ENCODE peak calls at places on chromosomes 11 and 22, in eight cellular contexts. L, A, F, S, V, Y, B and G are unnamed samples.

GRCh38 chr11:113334183-113334582 is 19.8 kb downstream of the TTC12 start:
- DNase-seq in L (no peak), A (no peak), F (no peak), S (no peak), V (no peak), Y (no peak), B (peak; percentile 79), G (no peak)

GRCh38 chr11:78952866-78953265 is 378.2 kb upstream of the NARS2 start:
- DNase-seq in L (no peak), A (no peak), F (no peak), S (no peak), V (no peak), Y (no peak), B (no peak), G (no peak)

GRCh38 chr22:38432264-38432663 is 22.7 kb downstream of the KCNJ4 start:
- DNase-seq in L (no peak), A (no peak), F (no peak), S (no peak), V (no peak), Y (no peak), B (no peak), G (no peak)

GRCh38 chr11:62125316-62125715 is 1.5 kb downstream of the INCENP start:
- DNase-seq in L (no peak), A (no peak), F (no peak), S (no peak), V (no peak), Y (no peak), B (no peak), G (no peak)

GRCh38 chr11:128472128-128473110 is 114.9 kb downstream of the ETS1 start:
- DNase-seq in L (peak; percentile 49), A (no peak), F (no peak), S (no peak), V (peak; percentile 48), Y (no peak), B (peak; percentile 60), G (no peak)

GRCh38 chr11:122170815-122171475 is 54.9 kb upstream of the BLID start:
- DNase-seq in L (no peak), A (no peak), F (no peak), S (no peak), V (no peak), Y (no peak), B (no peak), G (no peak)

GRCh38 chr11:91231226-91231625 is 993.4 kb upstream of the FAT3 start:
- DNase-seq in L (no peak), A (no peak), F (no peak), S (no peak), V (no peak), Y (no peak), B (no peak), G (no peak)

GRCh38 chr22:45201678-45202332 is 38.1 kb downstream of the NUP50 start:
- DNase-seq in L (no peak), A (no peak), F (no peak), S (no peak), V (no peak), Y (no peak), B (no peak), G (no peak)

GRCh38 chr11:74748211-74749126 is at the start of gene RNF169:
- DNase-seq in L (peak; percentile 80), A (peak; percentile 99), F (peak; percentile 92), S (peak; percentile 77), V (peak; percentile 87), Y (peak; percentile 98), B (peak; percentile 97), G (peak; percentile 96)